ENCODE peak calls at places on chromosomes 7 and 10, in seven cellular contexts. W is endothelial cell, R is prostate gland, C is adrenal gland, V is endodermal cell, H is fibroblast of lung, B is transverse colon. N is an unnamed sample.

GRCh38 chr10:77939561-77940001 is 13.0 kb upstream of the DLG5 start:
- DNase-seq in W (no peak), R (peak), C (peak), V (peak), H (peak), B (peak), N (peak)

GRCh38 chr7:41629711-41630111 is 73.2 kb downstream of the INHBA start:
- DNase-seq in W (no peak), R (no peak), C (no peak), V (no peak), H (no peak), B (no peak), N (no peak)

GRCh38 chr10:5927306-5927705 is 37.3 kb downstream of the FBH1 start:
- DNase-seq in W (no peak), R (no peak), C (no peak), V (no peak), H (peak), B (no peak), N (no peak)

GRCh38 chr10:127977368-127978009 is 70.6 kb downstream of the PTPRE start:
- DNase-seq in W (peak), R (no peak), C (peak), V (no peak), H (peak), B (peak), N (no peak)

GRCh38 chr10:69802424-69803161 is 887 bp downstream of the COL13A1 start:
- DNase-seq in W (peak), R (no peak), C (no peak), V (peak), H (peak), B (no peak), N (no peak)

GRCh38 chr7:78141533-78142281 is 343.1 kb downstream of the PHTF2 start:
- DNase-seq in W (no peak), R (no peak), C (no peak), V (no peak), H (peak), B (no peak), N (no peak)

GRCh38 chr10:124685251-124685650 is 58.9 kb downstream of the FAM53B start:
- DNase-seq in W (no peak), R (no peak), C (no peak), V (no peak), H (no peak), B (peak), N (no peak)

GRCh38 chr7:117401293-117402002 is 25.8 kb downstream of the ASZ1 start:
- DNase-seq in W (peak), R (no peak), C (no peak), V (no peak), H (peak), B (no peak), N (no peak)

GRCh38 chr10:25130911-25131310 is 43.9 kb upstream of the GPR158 start:
- DNase-seq in W (no peak), R (no peak), C (no peak), V (no peak), H (no peak), B (no peak), N (no peak)

GRCh38 chr10:47374611-47375536 is 9.2 kb downstream of the ZNF488 start:
- DNase-seq in W (peak), R (no peak), C (peak), V (peak), H (peak), B (no peak), N (no peak)

GRCh38 chr7:151727579-151728285 is 149.2 kb downstream of the PRKAG2 start:
- DNase-seq in W (no peak), R (peak), C (peak), V (no peak), H (peak), B (peak), N (no peak)

GRCh38 chr7:11492307-11492706 is 339.7 kb downstream of the THSD7A start:
- DNase-seq in W (no peak), R (no peak), C (no peak), V (no peak), H (peak), B (no peak), N (no peak)

GRCh38 chr10:34434119-34434594 is 380.9 kb downstream of the PARD3 start:
- DNase-seq in W (no peak), R (no peak), C (no peak), V (no peak), H (peak), B (no peak), N (no peak)

GRCh38 chr7:151702961-151703360 is 174.0 kb downstream of the PRKAG2 start:
- DNase-seq in W (no peak), R (no peak), C (no peak), V (no peak), H (no peak), B (no peak), N (no peak)

GRCh38 chr7:47435889-47436312 is 146.0 kb downstream of the TNS3 start:
- DNase-seq in W (peak), R (peak), C (peak), V (peak), H (peak), B (peak), N (peak)

GRCh38 chr7:94296886-94297285 is 97.8 kb upstream of the COL1A2 start:
- DNase-seq in W (no peak), R (no peak), C (no peak), V (no peak), H (no peak), B (no peak), N (no peak)

GRCh38 chr7:34823650-34824258 is 165.7 kb downstream of the NPSR1 start:
- DNase-seq in W (peak), R (peak), C (peak), V (peak), H (peak), B (peak), N (peak)

GRCh38 chr7:84274029-84274638 is 79.5 kb upstream of the SEMA3A start:
- DNase-seq in W (no peak), R (no peak), C (no peak), V (no peak), H (peak), B (no peak), N (no peak)

GRCh38 chr10:29955308-29955935 is 104.0 kb downstream of the JCAD start:
- DNase-seq in W (no peak), R (no peak), C (no peak), V (peak), H (no peak), B (no peak), N (no peak)

GRCh38 chr10:113927440-113927839 is 73.0 kb downstream of the NHLRC2 start:
- DNase-seq in W (no peak), R (no peak), C (no peak), V (no peak), H (no peak), B (no peak), N (peak)

GRCh38 chr7:50497968-50498367 is 47.8 kb upstream of the FIGNL1 start:
- DNase-seq in W (no peak), R (no peak), C (peak), V (no peak), H (peak), B (no peak), N (no peak)

GRCh38 chr7:30363778-30364563 is 79.6 kb downstream of the ZNRF2 start:
- DNase-seq in W (no peak), R (no peak), C (no peak), V (no peak), H (no peak), B (no peak), N (no peak)

GRCh38 chr10:97494151-97494550 is 4.1 kb downstream of the MMS19 start:
- DNase-seq in W (no peak), R (no peak), C (no peak), V (no peak), H (no peak), B (no peak), N (no peak)

GRCh38 chr7:80243425-80243824 is 108.8 kb downstream of the GNAI1 start:
- DNase-seq in W (no peak), R (no peak), C (peak), V (no peak), H (no peak), B (no peak), N (no peak)

GRCh38 chr10:17235136-17235535 is 7.1 kb downstream of the VIM start:
- DNase-seq in W (no peak), R (no peak), C (no peak), V (peak), H (no peak), B (no peak), N (no peak)

GRCh38 chr10:13882112-13882711 is 295.4 kb downstream of the PRPF18 start:
- DNase-seq in W (peak), R (no peak), C (no peak), V (peak), H (peak), B (no peak), N (no peak)

GRCh38 chr7:1923409-1924053 is 253.5 kb downstream of the ELFN1 start:
- DNase-seq in W (no peak), R (no peak), C (no peak), V (no peak), H (no peak), B (no peak), N (no peak)

GRCh38 chr7:1926908-1927306 is 256.8 kb downstream of the ELFN1 start:
- DNase-seq in W (no peak), R (no peak), C (no peak), V (no peak), H (no peak), B (no peak), N (peak)

GRCh38 chr7:1925973-1926907 is 256.2 kb downstream of the ELFN1 start:
- DNase-seq in W (no peak), R (no peak), C (no peak), V (no peak), H (no peak), B (no peak), N (no peak)

GRCh38 chr7:1924185-1924817 is 254.2 kb downstream of the ELFN1 start:
- DNase-seq in W (no peak), R (no peak), C (no peak), V (no peak), H (no peak), B (no peak), N (no peak)

DNA sequence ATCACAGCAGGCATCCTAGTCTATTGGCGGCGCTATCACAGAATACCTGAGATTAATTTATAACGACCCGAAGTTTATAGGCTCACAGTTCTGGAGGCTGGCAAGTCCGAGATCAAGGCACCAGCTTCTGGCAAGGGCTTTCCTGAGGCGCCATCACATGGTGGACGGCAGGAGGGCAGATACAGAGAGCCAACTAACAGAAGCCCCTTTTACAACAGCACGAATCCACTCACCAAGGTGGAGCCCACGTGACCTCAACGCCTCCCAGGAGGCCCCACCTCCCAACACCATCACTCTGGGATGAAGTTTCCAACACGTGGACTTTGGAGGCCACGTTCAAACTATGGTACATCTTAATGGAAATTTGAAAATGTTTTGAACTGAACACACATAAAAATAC is 255.3 kb downstream of the ELFN1 start:
- DNase-seq in W (no peak), R (no peak), C (no peak), V (no peak), H (peak), B (no peak), N (no peak)
- TF ChIP-seq CTCF in W (no peak), R (no peak), C (no peak), V (peak), H (peak), B (no peak), N (no peak)

DNA sequence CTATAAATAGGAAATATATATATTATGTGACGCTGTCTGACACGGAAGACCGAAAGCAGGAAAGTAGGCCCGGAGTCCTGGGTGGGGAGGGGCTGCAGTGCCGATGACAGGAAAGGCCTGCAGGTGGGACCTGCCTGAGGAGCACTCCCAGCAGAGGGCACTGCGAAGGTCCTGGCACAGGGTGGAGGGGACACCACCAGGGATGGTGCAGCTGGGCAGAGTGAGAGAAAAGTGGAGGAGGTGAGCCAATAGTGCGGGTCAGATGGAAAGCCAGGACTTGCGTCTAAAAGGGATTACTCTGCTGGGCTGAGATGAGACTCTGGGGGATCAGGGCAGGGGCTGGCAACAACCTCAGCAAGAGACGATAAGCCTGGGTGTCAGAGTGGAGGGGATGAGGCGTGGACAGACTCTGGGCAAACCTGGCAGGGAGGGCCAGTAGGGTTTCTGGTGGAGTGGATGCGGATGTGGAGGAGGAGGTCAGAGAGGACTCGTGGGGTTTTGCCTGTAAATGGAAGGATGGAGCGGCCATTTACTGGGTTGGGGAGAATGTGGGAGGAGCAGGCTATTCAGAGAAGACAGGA is 118.2 kb upstream of the ZNF746 start:
- DNase-seq in W (no peak), R (no peak), C (no peak), V (peak), H (no peak), B (no peak), N (no peak)
- TF ChIP-seq CTCF in W (no peak), R (no peak), C (no peak), V (peak), H (no peak), B (no peak), N (peak)

DNA sequence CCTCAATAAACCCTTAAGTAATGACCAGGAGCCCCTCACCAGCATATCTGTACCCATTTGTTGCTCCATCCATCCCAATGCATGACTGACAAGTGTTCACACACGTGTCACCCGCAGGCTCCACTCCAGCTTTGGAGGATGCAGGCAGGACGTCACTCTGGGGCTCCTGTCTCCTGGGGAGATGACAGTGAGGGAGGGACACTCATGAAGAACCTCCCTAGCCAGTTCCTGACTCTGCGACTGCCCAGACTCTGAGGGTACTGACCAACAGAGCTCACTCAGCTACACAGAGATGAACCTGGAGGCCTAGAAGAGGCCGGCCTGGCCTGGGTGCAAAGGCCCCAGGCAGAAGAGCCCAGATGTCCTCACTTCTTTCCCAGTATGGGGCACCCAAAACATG is 135.1 kb upstream of the RET start:
- DNase-seq in W (no peak), R (no peak), C (peak), V (no peak), H (no peak), B (no peak), N (no peak)
- TF ChIP-seq CTCF in W (no peak), R (no peak), C (no peak), V (no peak), H (no peak), B (no peak), N (no peak)

GRCh38 chr10:76779163-76779820 is 858.3 kb downstream of the KCNMA1 start:
- DNase-seq in W (no peak), R (no peak), C (no peak), V (peak), H (peak), B (no peak), N (no peak)
- TF ChIP-seq CTCF in W (no peak), R (no peak), C (no peak), V (peak), H (peak), B (no peak), N (no peak)

N was measured in LNCaP clone FGC.